ENCODE peak calls at places on chromosomes 6 and 20, in four cellular contexts. One of them, this sample, is unnamed.

GRCh38 chr6:159760602-159761057 is 1.2 kb upstream of the ACAT2 start:
- DNase-seq in lower lobe of right lung: no peak
- DNase-seq in foreskin fibroblast: peak
- DNase-seq in heart right ventricle: no peak
- DNase-seq in this sample: peak

GRCh38 chr20:64143018-64143801 is 21.0 kb upstream of the MYT1 start:
- DNase-seq in lower lobe of right lung: peak
- DNase-seq in foreskin fibroblast: no peak
- DNase-seq in heart right ventricle: no peak
- DNase-seq in this sample: no peak

GRCh38 chr6:168667428-168667805 is 226.4 kb downstream of the SMOC2 start:
- DNase-seq in lower lobe of right lung: no peak
- DNase-seq in foreskin fibroblast: no peak
- DNase-seq in heart right ventricle: no peak
- DNase-seq in this sample: no peak

GRCh38 chr20:49964964-49965780 is 17.6 kb upstream of the SNAI1 start:
- DNase-seq in lower lobe of right lung: no peak
- DNase-seq in foreskin fibroblast: peak
- DNase-seq in heart right ventricle: no peak
- DNase-seq in this sample: peak

GRCh38 chr6:29598348-29598747 is 13.4 kb downstream of the OR2H2 start:
- DNase-seq in lower lobe of right lung: no peak
- DNase-seq in foreskin fibroblast: no peak
- DNase-seq in heart right ventricle: no peak
- DNase-seq in this sample: no peak

GRCh38 chr20:1906361-1907051 is 11.3 kb downstream of the SIRPA start:
- DNase-seq in lower lobe of right lung: no peak
- DNase-seq in foreskin fibroblast: no peak
- DNase-seq in heart right ventricle: no peak
- DNase-seq in this sample: no peak

GRCh38 chr6:167235005-167235404 is 56.1 kb upstream of the UNC93A start:
- DNase-seq in lower lobe of right lung: no peak
- DNase-seq in foreskin fibroblast: no peak
- DNase-seq in heart right ventricle: no peak
- DNase-seq in this sample: no peak

GRCh38 chr6:3108746-3109414 is 9.6 kb upstream of the BPHL start:
- DNase-seq in lower lobe of right lung: no peak
- DNase-seq in foreskin fibroblast: no peak
- DNase-seq in heart right ventricle: no peak
- DNase-seq in this sample: no peak

GRCh38 chr20:35395728-35396127 is 16.0 kb downstream of the UQCC1 start:
- DNase-seq in lower lobe of right lung: no peak
- DNase-seq in foreskin fibroblast: peak
- DNase-seq in heart right ventricle: no peak
- DNase-seq in this sample: peak

GRCh38 chr6:71045296-71045695 is 88.4 kb upstream of the B3GAT2 start:
- DNase-seq in lower lobe of right lung: no peak
- DNase-seq in foreskin fibroblast: no peak
- DNase-seq in heart right ventricle: no peak
- DNase-seq in this sample: peak

GRCh38 chr6:138242987-138243592 is 24.8 kb upstream of the PBOV1 start:
- DNase-seq in lower lobe of right lung: no peak
- DNase-seq in foreskin fibroblast: no peak
- DNase-seq in heart right ventricle: no peak
- DNase-seq in this sample: no peak

GRCh38 chr6:150813319-150813992 is 52.0 kb upstream of the MTHFD1L start:
- DNase-seq in lower lobe of right lung: no peak
- DNase-seq in foreskin fibroblast: peak
- DNase-seq in heart right ventricle: no peak
- DNase-seq in this sample: peak

GRCh38 chr6:118750143-118750542 is 98.8 kb upstream of the CEP85L start:
- DNase-seq in lower lobe of right lung: no peak
- DNase-seq in foreskin fibroblast: no peak
- DNase-seq in heart right ventricle: no peak
- DNase-seq in this sample: peak

GRCh38 chr20:1669304-1669703 is 11.7 kb upstream of the SIRPG start:
- DNase-seq in lower lobe of right lung: no peak
- DNase-seq in foreskin fibroblast: no peak
- DNase-seq in heart right ventricle: peak
- DNase-seq in this sample: peak

GRCh38 chr6:156359912-156360311 is 417.3 kb upstream of the ARID1B start:
- DNase-seq in lower lobe of right lung: no peak
- DNase-seq in foreskin fibroblast: no peak
- DNase-seq in heart right ventricle: no peak
- DNase-seq in this sample: no peak

GRCh38 chr6:81856872-81857271 is 104.4 kb upstream of the TENT5A start:
- DNase-seq in lower lobe of right lung: no peak
- DNase-seq in foreskin fibroblast: no peak
- DNase-seq in heart right ventricle: no peak
- DNase-seq in this sample: no peak

GRCh38 chr20:1357921-1358671 is 29.2 kb upstream of the SDCBP2 start:
- DNase-seq in lower lobe of right lung: no peak
- DNase-seq in foreskin fibroblast: peak
- DNase-seq in heart right ventricle: no peak
- DNase-seq in this sample: peak

GRCh38 chr6:138647006-138647405 is 126.6 kb upstream of the CCDC28A start:
- DNase-seq in lower lobe of right lung: no peak
- DNase-seq in foreskin fibroblast: peak
- DNase-seq in heart right ventricle: no peak
- DNase-seq in this sample: peak

GRCh38 chr20:25295386-25296093 is 47.7 kb downstream of the PYGB start:
- DNase-seq in lower lobe of right lung: no peak
- DNase-seq in foreskin fibroblast: peak
- DNase-seq in heart right ventricle: peak
- DNase-seq in this sample: no peak

GRCh38 chr6:89071036-89071435 is 9.5 kb upstream of the PNRC1 start:
- DNase-seq in lower lobe of right lung: no peak
- DNase-seq in foreskin fibroblast: no peak
- DNase-seq in heart right ventricle: no peak
- DNase-seq in this sample: no peak

GRCh38 chr6:21382821-21383455 is 210.6 kb upstream of the SOX4 start:
- DNase-seq in lower lobe of right lung: no peak
- DNase-seq in foreskin fibroblast: no peak
- DNase-seq in heart right ventricle: no peak
- DNase-seq in this sample: no peak

GRCh38 chr6:147218797-147219196 is 14.6 kb downstream of the STXBP5 start:
- DNase-seq in lower lobe of right lung: no peak
- DNase-seq in foreskin fibroblast: no peak
- DNase-seq in heart right ventricle: no peak
- DNase-seq in this sample: no peak

GRCh38 chr6:157054531-157054979 is 268.8 kb downstream of the TMEM242 start:
- DNase-seq in lower lobe of right lung: no peak
- DNase-seq in foreskin fibroblast: no peak
- DNase-seq in heart right ventricle: no peak
- DNase-seq in this sample: no peak

GRCh38 chr20:58649288-58650180 is 1.5 kb upstream of the STX16 start:
- DNase-seq in lower lobe of right lung: peak
- DNase-seq in foreskin fibroblast: peak
- DNase-seq in heart right ventricle: peak
- DNase-seq in this sample: no peak
- H3K4me3 ChIP-seq in lower lobe of right lung: peak
- H3K4me3 ChIP-seq in foreskin fibroblast: peak
- H3K4me3 ChIP-seq in heart right ventricle: peak
- H3K4me3 ChIP-seq in this sample: peak

GRCh38 chr20:46689082-46689753 is at the start of gene TP53RK:
- DNase-seq in lower lobe of right lung: peak
- DNase-seq in foreskin fibroblast: peak
- DNase-seq in heart right ventricle: peak
- DNase-seq in this sample: peak
- TF ChIP-seq CTCF in lower lobe of right lung: peak
- TF ChIP-seq CTCF in foreskin fibroblast: no peak
- TF ChIP-seq CTCF in heart right ventricle: peak
- TF ChIP-seq CTCF in this sample: peak

DNA sequence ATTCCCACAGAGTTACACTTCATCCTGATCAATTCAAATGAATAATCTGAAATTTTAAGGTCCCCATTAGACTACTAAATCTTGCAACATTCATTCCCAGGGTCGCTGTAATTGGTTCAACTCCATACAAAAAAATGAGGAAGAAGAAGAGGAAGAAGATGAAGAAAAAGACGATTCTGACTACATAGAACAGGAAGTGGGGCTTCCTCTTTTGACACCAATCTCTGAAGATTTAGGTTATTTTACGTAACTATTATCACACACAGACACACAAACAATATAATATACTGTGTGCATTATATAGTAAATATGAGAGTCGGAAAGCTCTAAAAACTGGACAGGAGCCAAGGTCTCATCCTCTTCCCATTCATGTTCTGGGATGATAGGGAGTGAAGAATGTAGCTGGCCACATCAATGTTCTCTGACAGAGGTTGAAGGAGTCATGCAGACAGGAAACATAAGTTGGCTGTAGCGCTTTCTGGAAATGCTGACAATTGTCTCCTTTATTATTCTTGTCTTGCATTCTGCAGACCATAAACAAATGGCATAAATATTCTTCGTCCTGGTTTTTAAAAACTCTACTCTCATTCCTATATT is 13.3 kb downstream of the RSPH4A start:
- DNase-seq in lower lobe of right lung: no peak
- DNase-seq in foreskin fibroblast: no peak
- DNase-seq in heart right ventricle: no peak
- DNase-seq in this sample: no peak
- H3K4me3 ChIP-seq in lower lobe of right lung: no peak
- H3K4me3 ChIP-seq in foreskin fibroblast: no peak
- H3K4me3 ChIP-seq in heart right ventricle: no peak
- H3K4me3 ChIP-seq in this sample: no peak

GRCh38 chr20:57580478-57581201 is 19.7 kb downstream of the PCK1 start:
- DNase-seq in lower lobe of right lung: no peak
- DNase-seq in foreskin fibroblast: no peak
- DNase-seq in heart right ventricle: no peak
- DNase-seq in this sample: no peak

GRCh38 chr20:57581202-57582028 is 20.5 kb downstream of the PCK1 start:
- DNase-seq in lower lobe of right lung: no peak
- DNase-seq in foreskin fibroblast: no peak
- DNase-seq in heart right ventricle: no peak
- DNase-seq in this sample: no peak

GRCh38 chr20:57582029-57582378 is 21.1 kb downstream of the PCK1 start:
- DNase-seq in lower lobe of right lung: no peak
- DNase-seq in foreskin fibroblast: no peak
- DNase-seq in heart right ventricle: no peak
- DNase-seq in this sample: no peak

GRCh38 chr20:57583289-57584257 is 22.7 kb downstream of the PCK1 start:
- DNase-seq in lower lobe of right lung: no peak
- DNase-seq in foreskin fibroblast: no peak
- DNase-seq in heart right ventricle: no peak
- DNase-seq in this sample: no peak

GRCh38 chr20:57582432-57583288 is 21.8 kb downstream of the PCK1 start:
- DNase-seq in lower lobe of right lung: no peak
- DNase-seq in foreskin fibroblast: no peak
- DNase-seq in heart right ventricle: peak
- DNase-seq in this sample: peak
- TF ChIP-seq CTCF in lower lobe of right lung: peak
- TF ChIP-seq CTCF in foreskin fibroblast: peak
- TF ChIP-seq CTCF in heart right ventricle: peak
- TF ChIP-seq CTCF in this sample: peak

GRCh38 chr6:158631678-158632537 is 12.6 kb downstream of the DYNLT1 start:
- DNase-seq in lower lobe of right lung: no peak
- DNase-seq in foreskin fibroblast: peak
- DNase-seq in heart right ventricle: peak
- DNase-seq in this sample: peak
- H3K4me3 ChIP-seq in lower lobe of right lung: no peak
- H3K4me3 ChIP-seq in foreskin fibroblast: no peak
- H3K4me3 ChIP-seq in heart right ventricle: no peak
- H3K4me3 ChIP-seq in this sample: no peak

GRCh38 chr6:39088331-39088730 is 26.7 kb downstream of the SAYSD1 start:
- DNase-seq in lower lobe of right lung: no peak
- DNase-seq in foreskin fibroblast: peak
- DNase-seq in heart right ventricle: peak
- DNase-seq in this sample: peak
- TF ChIP-seq CTCF in lower lobe of right lung: peak
- TF ChIP-seq CTCF in foreskin fibroblast: peak
- TF ChIP-seq CTCF in heart right ventricle: peak
- TF ChIP-seq CTCF in this sample: peak

DNA sequence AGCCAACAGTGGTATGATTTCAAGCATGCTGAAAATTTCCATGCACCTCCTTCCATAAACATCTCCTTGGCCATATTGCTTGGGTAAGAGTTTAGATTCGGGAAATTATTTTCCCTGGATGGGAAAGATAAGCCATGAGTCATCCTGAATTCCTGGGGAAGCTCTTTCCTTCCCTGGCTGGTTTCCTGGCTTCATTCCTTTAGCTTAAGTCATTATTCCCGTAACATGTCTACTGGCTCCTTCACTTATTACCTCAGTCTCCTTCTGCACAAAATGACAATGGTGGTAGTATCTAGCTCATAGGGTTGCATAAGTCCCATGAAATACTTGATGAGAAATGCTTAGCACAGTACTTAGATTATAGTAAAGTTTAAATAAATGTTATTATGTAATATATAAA is 27.6 kb downstream of the TINAG start:
- DNase-seq in lower lobe of right lung: no peak
- DNase-seq in foreskin fibroblast: peak
- DNase-seq in heart right ventricle: no peak
- DNase-seq in this sample: peak
- H3K4me3 ChIP-seq in lower lobe of right lung: no peak
- H3K4me3 ChIP-seq in foreskin fibroblast: no peak
- H3K4me3 ChIP-seq in heart right ventricle: no peak
- H3K4me3 ChIP-seq in this sample: no peak

GRCh38 chr6:34392497-34393190 is at the start of gene NUDT3:
- DNase-seq in lower lobe of right lung: peak
- DNase-seq in foreskin fibroblast: peak
- DNase-seq in heart right ventricle: peak
- DNase-seq in this sample: peak

GRCh38 chr6:34391711-34392496 is 565 bp downstream of the NUDT3 start:
- DNase-seq in lower lobe of right lung: peak
- DNase-seq in foreskin fibroblast: peak
- DNase-seq in heart right ventricle: peak
- DNase-seq in this sample: peak

GRCh38 chr6:34390531-34391013 is 1.9 kb downstream of the NUDT3 start:
- DNase-seq in lower lobe of right lung: no peak
- DNase-seq in foreskin fibroblast: no peak
- DNase-seq in heart right ventricle: no peak
- DNase-seq in this sample: no peak

GRCh38 chr6:34389034-34389433 is 3.4 kb downstream of the NUDT3 start:
- DNase-seq in lower lobe of right lung: no peak
- DNase-seq in foreskin fibroblast: no peak
- DNase-seq in heart right ventricle: no peak
- DNase-seq in this sample: no peak

GRCh38 chr6:34391023-34391485 is 1.4 kb downstream of the NUDT3 start:
- DNase-seq in lower lobe of right lung: no peak
- DNase-seq in foreskin fibroblast: peak
- DNase-seq in heart right ventricle: peak
- DNase-seq in this sample: peak
- TF ChIP-seq CTCF in lower lobe of right lung: no peak
- TF ChIP-seq CTCF in foreskin fibroblast: no peak
- TF ChIP-seq CTCF in heart right ventricle: no peak
- TF ChIP-seq CTCF in this sample: no peak